ENCODE peak calls at places on chromosomes 4 and X, in eight cellular contexts. Y, N, L, K, P, M, I and X are unnamed samples.

GRCh38 chr4:105433421-105433820 is 40.4 kb downstream of the PPA2 start:
- DNase-seq in N (no peak), P (no peak), I (no peak), Y (no peak), L (no peak), M (no peak), K (no peak), X (no peak)

GRCh38 chrX:16807976-16808542 is 21.8 kb downstream of the TXLNG start:
- DNase-seq in K (no peak), M (peak), I (peak), N (no peak), Y (no peak), L (no peak), P (no peak), X (no peak)

GRCh38 chr4:83431200-83431599 is 24.4 kb downstream of the HELQ start:
- DNase-seq in L (no peak), P (no peak), K (no peak), I (no peak), N (no peak), Y (no peak), M (no peak), X (no peak)

GRCh38 chrX:149495573-149496071 is 9.5 kb downstream of the IDS start:
- DNase-seq in Y (no peak), I (peak), L (no peak), N (no peak), M (peak), P (no peak), K (no peak), X (no peak)

GRCh38 chrX:122943918-122944317 is 240.2 kb upstream of the GRIA3 start:
- DNase-seq in I (no peak), P (no peak), Y (no peak), N (no peak), K (no peak), M (peak), L (no peak), X (no peak)

GRCh38 chr4:158496030-158496741 is 25.5 kb upstream of the RXFP1 start:
- DNase-seq in N (peak), I (peak), P (peak), K (peak), Y (no peak), L (peak), M (no peak), X (no peak)

GRCh38 chr4:43103048-43103447 is 210.5 kb downstream of the GRXCR1 start:
- DNase-seq in L (no peak), Y (no peak), P (no peak), N (no peak), M (no peak), K (no peak), I (no peak), X (no peak)

GRCh38 chrX:116436358-116436816 is at the start of gene SLC6A14:
- DNase-seq in M (no peak), I (peak), Y (no peak), N (no peak), L (no peak), P (no peak), K (no peak), X (no peak)

GRCh38 chrX:32871636-32872035 is 339.7 kb downstream of the DMD start:
- DNase-seq in P (no peak), K (no peak), N (no peak), M (no peak), L (no peak), I (no peak), Y (no peak), X (no peak)

GRCh38 chrX:75522565-75523411 is at the start of gene ZDHHC15:
- DNase-seq in K (no peak), L (peak), P (no peak), N (peak), M (peak), I (peak), Y (peak), X (peak)

GRCh38 chr4:138259801-138260200 is 17.7 kb upstream of the SLC7A11 start:
- DNase-seq in M (peak), I (peak), K (no peak), P (no peak), L (no peak), N (no peak), Y (no peak), X (no peak)

GRCh38 chr4:88854481-88854880 is 156.9 kb upstream of the NAP1L5 start:
- DNase-seq in N (no peak), K (no peak), L (no peak), P (no peak), M (no peak), Y (no peak), I (no peak), X (no peak)

GRCh38 chr4:81335221-81335912 is 120.3 kb upstream of the PRKG2 start:
- DNase-seq in P (no peak), L (no peak), I (no peak), M (peak), N (no peak), K (no peak), Y (no peak), X (no peak)

GRCh38 chrX:110466790-110467189 is 108.1 kb downstream of the RTL9 start:
- DNase-seq in L (no peak), M (no peak), N (no peak), I (no peak), P (no peak), Y (no peak), K (no peak), X (no peak)

DNA sequence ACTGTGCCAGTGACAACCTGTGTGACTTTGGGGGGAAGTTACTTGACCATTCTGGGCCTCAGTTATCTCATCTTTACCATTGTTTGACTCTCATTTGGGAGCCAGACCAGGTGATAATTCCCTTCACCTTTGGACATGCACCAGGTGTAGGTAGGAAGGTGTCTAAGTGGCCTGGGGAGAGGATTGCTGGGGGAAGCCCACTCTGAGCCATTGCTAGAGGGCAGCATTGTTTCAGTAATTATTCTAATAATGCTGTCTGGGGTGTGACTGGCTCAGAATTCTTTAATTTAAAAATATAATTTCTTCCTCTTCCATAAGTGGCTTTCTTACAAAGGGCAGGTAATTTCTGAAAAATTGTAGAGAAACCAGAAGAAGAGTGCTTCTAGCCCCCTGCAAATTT is 104.3 kb downstream of the RTL9 start:
- DNase-seq in M (no peak), P (no peak), L (no peak), I (no peak), Y (no peak), N (no peak), K (no peak), X (no peak)
- TF ChIP-seq CTCF in M (peak), P (no peak), L (peak), I (no peak), Y (no peak), N (no peak), K (peak), X (no peak)

GRCh38 chrX:5233830-5234229 is 994.8 kb downstream of the NLGN4X start:
- DNase-seq in Y (no peak), P (no peak), I (no peak), L (no peak), K (peak), N (no peak), M (no peak), X (no peak)

GRCh38 chrX:5236749-5237148 is 991.9 kb downstream of the NLGN4X start:
- DNase-seq in I (no peak), L (no peak), Y (no peak), M (no peak), N (no peak), K (no peak), P (no peak), X (no peak)

DNA sequence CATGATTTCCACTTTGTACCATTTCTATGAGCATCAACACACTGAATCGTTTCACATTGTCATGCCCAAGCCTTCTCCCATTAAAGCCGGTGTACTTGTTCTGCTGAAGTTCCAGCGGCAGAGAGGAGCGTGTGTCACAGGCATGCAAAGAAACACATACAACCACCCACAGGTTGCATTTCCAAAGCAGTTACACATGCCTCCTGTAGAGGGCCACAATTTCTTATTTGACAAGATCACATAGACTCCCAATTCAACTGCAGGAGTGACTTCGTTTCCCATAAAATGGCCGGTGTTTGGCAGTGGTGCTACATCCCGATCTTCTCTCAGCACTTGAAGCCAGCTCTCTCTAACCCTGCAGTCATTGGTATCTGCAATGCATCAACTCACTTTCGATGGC is 992.6 kb downstream of the NLGN4X start:
- DNase-seq in M (no peak), I (peak), N (no peak), P (no peak), L (peak), K (peak), Y (no peak), X (no peak)
- TF ChIP-seq CTCF in M (no peak), I (no peak), N (peak), P (no peak), L (peak), K (peak), Y (no peak), X (no peak)

GRCh38 chr4:76723373-76723772 is 174.6 kb downstream of the SOWAHB start:
- DNase-seq in L (no peak), I (no peak), N (no peak), P (no peak), K (peak), M (peak), Y (no peak), X (no peak)
- TF ChIP-seq CTCF in L (no peak), I (no peak), N (no peak), P (no peak), K (peak), M (peak), Y (no peak), X (no peak)

GRCh38 chrX:70436380-70436779 is 8.3 kb upstream of the DLG3 start:
- DNase-seq in N (no peak), Y (no peak), I (no peak), L (no peak), P (no peak), M (no peak), K (no peak), X (no peak)

GRCh38 chrX:70432936-70433847 is 10.1 kb downstream of the GDPD2 start:
- DNase-seq in M (no peak), K (peak), Y (no peak), L (no peak), I (no peak), N (no peak), P (no peak), X (no peak)

GRCh38 chrX:70434914-70435586 is 9.6 kb upstream of the DLG3 start:
- DNase-seq in I (no peak), P (no peak), L (no peak), Y (no peak), K (peak), N (peak), M (peak), X (no peak)

GRCh38 chrX:70434352-70434866 is 10.2 kb upstream of the DLG3 start:
- DNase-seq in P (peak), L (peak), Y (peak), I (peak), M (peak), N (peak), K (peak), X (peak)

DNA sequence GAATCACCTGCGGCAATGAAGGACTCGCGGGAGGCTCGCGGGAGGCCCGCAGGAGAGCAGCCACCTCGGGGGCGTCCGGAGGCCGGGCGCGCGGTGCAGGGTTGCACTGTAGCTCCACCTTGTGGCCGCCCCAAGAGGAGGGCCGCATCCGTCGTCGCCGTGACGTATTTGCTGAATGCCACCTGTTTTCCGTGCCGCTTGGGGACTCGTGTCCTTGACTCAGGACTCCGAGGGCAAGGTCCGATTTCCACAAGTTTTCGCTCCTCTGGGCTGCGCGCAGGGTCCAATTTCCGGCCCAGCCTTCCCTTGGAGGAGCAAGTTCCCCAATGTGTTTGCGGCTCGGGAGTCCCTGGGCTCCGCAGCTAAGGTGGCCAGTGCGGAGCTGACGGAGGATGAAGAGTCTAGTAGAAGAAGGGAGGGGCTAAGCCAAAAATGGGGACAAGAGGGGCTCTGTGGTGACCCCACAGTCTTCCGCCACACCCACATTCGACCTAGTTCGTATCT is 10.7 kb upstream of the DLG3 start:
- DNase-seq in K (peak), L (peak), N (peak), Y (peak), P (peak), I (peak), M (peak), X (peak)
- TF ChIP-seq CTCF in K (peak), L (peak), N (peak), Y (peak), P (no peak), I (peak), M (peak), X (peak)

GRCh38 chrX:153992180-153992579 is 19.6 kb downstream of the TMEM187 start:
- DNase-seq in K (no peak), P (no peak), Y (no peak), N (no peak), I (no peak), M (no peak), L (no peak), X (no peak)

GRCh38 chrX:153989971-153990655 is 17.6 kb downstream of the TMEM187 start:
- DNase-seq in L (no peak), Y (no peak), M (no peak), N (no peak), I (no peak), P (no peak), K (no peak), X (no peak)

GRCh38 chrX:153993079-153993478 is 20.5 kb downstream of the TMEM187 start:
- DNase-seq in P (no peak), Y (no peak), I (no peak), K (no peak), N (no peak), M (no peak), L (no peak), X (no peak)

GRCh38 chrX:153988493-153988892 is 15.9 kb downstream of the TMEM187 start:
- DNase-seq in N (no peak), K (no peak), P (no peak), M (no peak), Y (no peak), I (no peak), L (no peak), X (no peak)

GRCh38 chrX:153991013-153991580 is 18.5 kb downstream of the TMEM187 start:
- DNase-seq in N (no peak), Y (no peak), P (no peak), I (no peak), M (no peak), L (no peak), K (no peak), X (no peak)
- TF ChIP-seq CTCF in N (no peak), Y (no peak), P (no peak), I (no peak), M (no peak), L (no peak), K (no peak), X (peak)

GRCh38 chrX:51494409-51494808 is 2.0 kb downstream of the NUDT11 start:
- DNase-seq in P (no peak), I (no peak), K (peak), N (no peak), Y (no peak), L (no peak), M (no peak), X (no peak)
- TF ChIP-seq CTCF in P (no peak), I (peak), K (peak), N (no peak), Y (no peak), L (peak), M (peak), X (no peak)